ENCODE peak calls at places on chromosomes 7 and 10, in six cellular contexts. Z is Kasumi-1, P is iris pigment epithelial cell, Y is cerebellar nuclear complex, I is HTR-8/SVneo, O is ureter. X is an unnamed sample.

GRCh38 chr7:156999611-157000046 is 10.8 kb downstream of the MNX1 start:
- DNase-seq in Z (no peak), P (no peak), Y (no peak), I (no peak), O (no peak), X (no peak)

GRCh38 chr10:72107325-72108003 is 19.1 kb upstream of the SPOCK2 start:
- DNase-seq in Z (peak), P (no peak), Y (no peak), I (peak), O (no peak), X (no peak)

GRCh38 chr7:75798770-75799169 is 14.8 kb downstream of the CCL24 start:
- DNase-seq in Z (no peak), P (no peak), Y (no peak), I (no peak), O (no peak), X (no peak)

GRCh38 chr7:66353547-66353946 is 148.4 kb downstream of the TPST1 start:
- DNase-seq in Z (no peak), P (peak), Y (no peak), I (no peak), O (no peak), X (no peak)

GRCh38 chr7:7100432-7100849 is 81.9 kb upstream of the C1GALT1 start:
- DNase-seq in Z (no peak), P (peak), Y (no peak), I (no peak), O (no peak), X (no peak)

GRCh38 chr7:19982841-19983835 is 209.7 kb upstream of the TMEM196 start:
- DNase-seq in Z (peak), P (peak), Y (no peak), I (no peak), O (no peak), X (peak)

GRCh38 chr7:87599336-87599735 is 1.3 kb downstream of the ABCB1 start:
- DNase-seq in Z (peak), P (peak), Y (no peak), I (no peak), O (no peak), X (no peak)

GRCh38 chr7:157432541-157432956 is 95.7 kb downstream of the DNAJB6 start:
- DNase-seq in Z (peak), P (peak), Y (no peak), I (no peak), O (peak), X (peak)

GRCh38 chr7:25858200-25858561 is 293.8 kb upstream of the NFE2L3 start:
- DNase-seq in Z (no peak), P (no peak), Y (no peak), I (no peak), O (no peak), X (no peak)

GRCh38 chr10:37667736-37668135 is 189.7 kb downstream of the ZNF248 start:
- DNase-seq in Z (peak), P (no peak), Y (no peak), I (no peak), O (no peak), X (no peak)

GRCh38 chr7:11675163-11675562 is 156.8 kb downstream of the THSD7A start:
- DNase-seq in Z (no peak), P (no peak), Y (no peak), I (no peak), O (no peak), X (no peak)

GRCh38 chr7:97018775-97019535 is 5.7 kb downstream of the DLX5 start:
- DNase-seq in Z (no peak), P (no peak), Y (no peak), I (no peak), O (no peak), X (peak)

GRCh38 chr7:79317728-79318127 is 135.7 kb downstream of the MAGI2 start:
- DNase-seq in Z (no peak), P (peak), Y (no peak), I (peak), O (no peak), X (no peak)

GRCh38 chr10:15515207-15515606 is 144.1 kb upstream of the FAM171A1 start:
- DNase-seq in Z (no peak), P (no peak), Y (no peak), I (no peak), O (peak), X (no peak)

GRCh38 chr10:72204296-72204695 is 11.5 kb upstream of the ANAPC16 start:
- DNase-seq in Z (no peak), P (no peak), Y (no peak), I (no peak), O (no peak), X (no peak)

GRCh38 chr10:124482401-124482800 is 20.8 kb downstream of the LHPP start:
- DNase-seq in Z (no peak), P (no peak), Y (no peak), I (no peak), O (no peak), X (no peak)

GRCh38 chr7:27554826-27555225 is 107.9 kb downstream of the HIBADH start:
- DNase-seq in Z (no peak), P (no peak), Y (no peak), I (no peak), O (no peak), X (no peak)

GRCh38 chr10:97444212-97444611 is 1.6 kb downstream of the EXOSC1 start:
- DNase-seq in Z (no peak), P (no peak), Y (no peak), I (no peak), O (no peak), X (no peak)

GRCh38 chr7:2738110-2738509 is 50.1 kb downstream of the AMZ1 start:
- DNase-seq in Z (peak), P (no peak), Y (peak), I (no peak), O (no peak), X (no peak)

GRCh38 chr10:71998840-71999194 is 34.6 kb downstream of the CHST3 start:
- DNase-seq in Z (no peak), P (peak), Y (no peak), I (peak), O (peak), X (no peak)

GRCh38 chr10:47257396-47258120 is 42.4 kb upstream of the GDF10 start:
- DNase-seq in Z (peak), P (peak), Y (no peak), I (no peak), O (no peak), X (no peak)

GRCh38 chr10:51905050-51905449 is 205.7 kb upstream of the CSTF2T start:
- DNase-seq in Z (no peak), P (no peak), Y (no peak), I (no peak), O (no peak), X (no peak)

GRCh38 chr10:80356563-80356999 is at the start of the genes DYDC1 and DYDC2:
- DNase-seq in Z (peak), P (peak), Y (no peak), I (no peak), O (no peak), X (peak)

GRCh38 chr7:128833148-128833938 is 3.1 kb downstream of the FLNC start:
- DNase-seq in Z (peak), P (peak), Y (no peak), I (no peak), O (peak), X (peak)

GRCh38 chr10:42488416-42488815 is 150.0 kb downstream of the ZNF33B start:
- DNase-seq in Z (no peak), P (peak), Y (no peak), I (peak), O (no peak), X (no peak)

GRCh38 chr7:99525713-99526440 is 21.4 kb downstream of the ZKSCAN5 start:
- DNase-seq in Z (peak), P (peak), Y (no peak), I (no peak), O (no peak), X (no peak)

GRCh38 chr10:119449760-119450461 is 92.6 kb downstream of the RGS10 start:
- DNase-seq in Z (no peak), P (peak), Y (no peak), I (no peak), O (no peak), X (no peak)

GRCh38 chr10:44906476-44906875 is 4.7 kb upstream of the TMEM72 start:
- DNase-seq in Z (no peak), P (no peak), Y (no peak), I (no peak), O (no peak), X (no peak)

GRCh38 chr7:1994931-1995330 is 237.8 kb downstream of the MAD1L1 start:
- DNase-seq in Z (no peak), P (no peak), Y (no peak), I (no peak), O (no peak), X (no peak)

X was measured in nephron progenitor cell.